ENCODE peak calls at places on chromosomes 13 and 19, in four cellular contexts. U, D, Z and F are unnamed samples.

GRCh38 chr13:41060723-41061074 is 610 bp upstream of the WBP4 start:
- DNase-seq in U (no peak), D (peak; percentile 47), Z (peak; percentile 89), F (peak; percentile 93)

GRCh38 chr19:11480927-11481776 is at the start of gene ELAVL3:
- DNase-seq in U (no peak), D (no peak), Z (no peak), F (no peak)

GRCh38 chr19:34057155-34057554 is 115.1 kb upstream of the LSM14A start:
- DNase-seq in U (no peak), D (no peak), Z (no peak), F (no peak)

GRCh38 chr19:41367848-41368301 is 3.9 kb upstream of the B9D2 start:
- DNase-seq in U (peak; percentile 96), D (no peak), Z (no peak), F (no peak)

GRCh38 chr19:45154064-45154827 is 6.5 kb downstream of the NKPD1 start:
- DNase-seq in U (peak; percentile 86), D (peak; percentile 92), Z (no peak), F (no peak)

GRCh38 chr19:34393629-34394028 is 10.6 kb upstream of the PDCD2L start:
- DNase-seq in U (no peak), D (no peak), Z (no peak), F (no peak)

GRCh38 chr19:45100797-45101196 is 7.8 kb downstream of the PPP1R37 start:
- DNase-seq in U (peak; percentile 69), D (no peak), Z (no peak), F (peak; percentile 78)

GRCh38 chr13:44347905-44348304 is 25.7 kb upstream of the SERP2 start:
- DNase-seq in U (peak; percentile 33), D (no peak), Z (no peak), F (no peak)

GRCh38 chr19:4694211-4694987 is 24.3 kb upstream of the MYDGF start:
- DNase-seq in U (peak; percentile 94), D (peak; percentile 93), Z (no peak), F (peak; percentile 63)

GRCh38 chr13:44819245-44819644 is 170.0 kb downstream of the NUFIP1 start:
- DNase-seq in U (peak; percentile 95), D (peak; percentile 85), Z (no peak), F (no peak)

GRCh38 chr19:13097331-13098258 is 5.1 kb downstream of the LYL1 start:
- DNase-seq in U (no peak), D (no peak), Z (peak; percentile 50), F (peak; percentile 70)

GRCh38 chr19:41362143-41362847 is 1.7 kb downstream of the B9D2 start:
- DNase-seq in U (no peak), D (no peak), Z (no peak), F (no peak)

GRCh38 chr13:39273953-39274352 is 235.7 kb downstream of the NHLRC3 start:
- DNase-seq in U (no peak), D (no peak), Z (no peak), F (no peak)

GRCh38 chr19:7638802-7639465 is 2.0 kb downstream of the STXBP2 start:
- DNase-seq in U (no peak), D (no peak), Z (no peak), F (no peak)
- H3K4me3 ChIP-seq in U (no peak overlapping the region), D (no peak overlapping the region), Z (no peak overlapping the region), F (no peak overlapping the region)

DNA sequence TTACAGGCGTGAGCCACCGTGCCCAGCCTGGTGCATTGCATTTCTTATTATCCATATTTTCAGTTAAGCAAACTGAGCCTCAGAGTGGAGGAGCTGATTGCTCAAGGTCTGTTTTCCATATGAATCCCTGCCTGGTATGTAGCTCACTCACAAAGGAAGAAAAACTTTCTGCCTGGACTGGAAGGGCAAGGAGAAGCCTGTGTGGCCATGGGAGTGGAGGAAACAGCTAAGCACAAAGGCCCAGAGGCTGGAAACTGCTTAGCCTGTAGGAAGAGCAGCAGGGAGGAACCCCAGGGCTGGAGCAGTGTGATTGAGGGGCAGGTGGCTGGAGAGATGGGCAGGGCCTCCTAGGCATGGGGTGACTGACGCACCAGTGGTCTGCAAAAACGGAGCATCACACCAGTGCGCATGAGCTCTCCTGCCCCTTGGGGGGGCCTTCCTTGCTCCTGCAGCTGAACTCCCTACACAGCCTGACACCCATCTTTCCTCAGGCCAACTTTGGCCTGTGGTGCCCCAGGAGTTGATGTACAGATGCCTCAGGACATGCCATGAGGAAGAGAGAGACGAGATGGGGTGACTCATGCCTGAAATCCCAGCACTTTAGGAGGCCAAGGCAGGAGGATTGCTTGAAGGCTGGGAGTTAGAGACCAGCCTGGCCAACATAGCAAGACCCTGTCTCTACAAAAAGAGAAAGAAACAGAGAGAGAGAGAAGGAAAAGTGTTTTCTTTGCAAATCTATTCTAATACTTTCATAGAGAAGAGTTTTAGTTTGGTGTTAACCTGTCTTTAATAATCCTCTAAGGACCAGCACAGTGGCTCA is 2.8 kb upstream of the HNRNPM start:
- DNase-seq in U (no peak), D (no peak), Z (no peak), F (no peak)
- H3K27ac ChIP-seq in U (no peak overlapping the region), D (no peak overlapping the region), Z (no peak overlapping the region), F (no peak overlapping the region)

GRCh38 chr19:58056861-58057260 is 2.2 kb upstream of the ZNF135 start:
- DNase-seq in U (no peak), D (no peak), Z (no peak), F (no peak)

GRCh38 chr19:58059681-58060080 is 599 bp downstream of the ZNF135 start:
- DNase-seq in U (no peak), D (no peak), Z (no peak), F (no peak)

GRCh38 chr19:58058428-58058827 is 654 bp upstream of the ZNF135 start:
- DNase-seq in U (no peak), D (no peak), Z (no peak), F (no peak)

GRCh38 chr19:58059003-58059671 is at the start of gene ZNF135:
- DNase-seq in U (peak; percentile 50), D (no peak), Z (no peak), F (peak; percentile 83)

GRCh38 chr19:58060231-58060630 is 1.1 kb downstream of the ZNF135 start:
- DNase-seq in U (no peak), D (no peak), Z (no peak), F (no peak)
- H3K4me3 ChIP-seq in U (no peak overlapping the region), D (no peak overlapping the region), Z (no peak overlapping the region), F (no peak overlapping the region)

GRCh38 chr19:30877591-30878230 is 471.5 kb downstream of the TSHZ3 start:
- DNase-seq in U (no peak), D (no peak), Z (no peak), F (no peak)

GRCh38 chr19:30879225-30879624 is 470.0 kb downstream of the TSHZ3 start:
- DNase-seq in U (no peak), D (no peak), Z (no peak), F (no peak)

GRCh38 chr19:30880551-30880950 is 468.7 kb downstream of the TSHZ3 start:
- DNase-seq in U (no peak), D (no peak), Z (no peak), F (no peak)

GRCh38 chr19:30880151-30880550 is 469.1 kb downstream of the TSHZ3 start:
- DNase-seq in U (no peak), D (no peak), Z (no peak), F (no peak)

DNA sequence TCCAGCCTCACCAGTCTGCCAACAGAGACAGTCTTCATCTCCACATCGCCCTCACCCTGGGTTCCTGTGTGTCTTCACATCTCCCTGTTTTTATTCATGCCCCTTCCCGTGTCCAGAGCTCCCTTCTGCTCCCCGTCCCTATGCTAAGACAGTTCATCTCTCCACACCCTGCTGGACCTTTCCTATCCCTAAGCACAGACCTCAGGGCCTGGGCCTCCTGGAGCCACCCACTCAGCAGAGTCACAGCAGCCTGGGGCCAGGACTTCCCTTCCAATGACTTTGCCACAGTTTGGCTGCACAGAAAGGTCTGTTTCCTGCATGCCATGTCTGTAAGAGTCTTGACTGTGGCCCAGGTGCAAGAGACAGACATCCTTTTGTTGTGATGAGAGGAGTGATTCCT is 470.8 kb downstream of the TSHZ3 start:
- DNase-seq in U (no peak), D (no peak), Z (no peak), F (no peak)
- H3K27ac ChIP-seq in U (no peak overlapping the region), D (no peak overlapping the region), Z (no peak overlapping the region), F (no peak overlapping the region)

GRCh38 chr13:43044720-43045301 is 21.4 kb downstream of the DNAJC15 start:
- DNase-seq in U (no peak), D (no peak), Z (no peak), F (no peak)
- H3K4me3 ChIP-seq in U (no peak overlapping the region), D (no peak overlapping the region), Z (no peak overlapping the region), F (peak overlapping the region; percentile 35)

DNA sequence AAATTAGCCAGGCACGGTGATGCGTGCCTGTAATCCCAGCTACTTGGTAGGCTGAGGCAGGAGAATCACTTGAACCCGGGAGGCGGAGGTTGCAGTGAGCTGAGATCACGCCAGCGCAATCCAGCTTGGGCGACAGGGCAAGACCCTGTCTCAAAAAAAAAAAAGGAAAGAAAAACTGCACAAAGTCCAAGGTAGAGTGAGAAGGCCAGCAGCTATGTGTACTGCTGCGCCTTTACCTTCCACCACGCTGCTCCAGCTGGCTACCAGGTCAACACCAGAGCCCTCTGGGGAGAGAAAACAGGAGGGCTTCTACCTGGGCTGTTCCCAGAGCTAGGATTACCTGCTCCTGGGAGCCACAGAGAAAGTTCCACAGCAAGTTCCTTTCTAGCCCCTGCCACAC is 3.2 kb downstream of the ELL start:
- DNase-seq in U (no peak), D (no peak), Z (no peak), F (no peak)
- H3K27ac ChIP-seq in U (no peak overlapping the region), D (no peak overlapping the region), Z (no peak overlapping the region), F (peak overlapping the region; percentile 99)